ENCODE peak calls at places on chromosome 11, in six cellular contexts. Z is renal cortical epithelial cell; L is neural crest cell; A is psoas muscle; I is activated naive CD4-positive, alpha-beta T cell treated with anti-CD3 and anti-CD28 coated beads for 36 hours; U is CD14-positive monocyte. O is an unnamed sample.

GRCh38 chr11:102599642-102600261 is 25.4 kb downstream of the MMP20 start:
- DNase-seq in I (peak), U (no peak), A (no peak), Z (peak), L (no peak), O (no peak)

GRCh38 chr11:95135155-95135554 is 45.5 kb downstream of the ENDOD1 start:
- DNase-seq in Z (no peak), I (no peak), L (no peak), A (no peak), U (no peak), O (no peak)

GRCh38 chr11:130089669-130090063 is 20.0 kb downstream of the APLP2 start:
- DNase-seq in I (no peak), L (no peak), A (no peak), Z (no peak), U (no peak), O (no peak)

GRCh38 chr11:5665746-5666395 is 19.0 kb downstream of the TRIM5 start:
- DNase-seq in A (no peak), U (no peak), Z (no peak), L (no peak), I (no peak), O (no peak)

GRCh38 chr11:47946682-47947575 is 33.4 kb upstream of the PTPRJ start:
- DNase-seq in A (peak), L (no peak), Z (peak), U (peak), I (peak), O (peak)

GRCh38 chr11:33542921-33543320 is 157.7 kb downstream of the C11orf91 start:
- DNase-seq in L (peak), Z (peak), A (peak), I (peak), U (no peak), O (peak)

GRCh38 chr11:36743039-36743438 is 145.0 kb upstream of the RAG2 start:
- DNase-seq in L (no peak), A (no peak), Z (no peak), I (no peak), U (no peak), O (no peak)

GRCh38 chr11:88280673-88281316 is 56.7 kb downstream of the CTSC start:
- DNase-seq in A (no peak), U (no peak), Z (no peak), I (no peak), L (no peak), O (no peak)

GRCh38 chr11:121416909-121417567 is 35.1 kb upstream of the SORL1 start:
- DNase-seq in U (peak), A (peak), L (no peak), I (peak), Z (peak), O (peak)

GRCh38 chr11:29432719-29433325 is 584.0 kb downstream of the KCNA4 start:
- DNase-seq in Z (peak), A (no peak), L (peak), U (no peak), I (no peak), O (no peak)

GRCh38 chr11:113419426-113420003 is 31.9 kb downstream of the ANKK1 start:
- DNase-seq in L (no peak), Z (no peak), U (no peak), A (no peak), I (no peak), O (no peak)

GRCh38 chr11:71933141-71933933 is 4.5 kb downstream of the RNF121 start:
- DNase-seq in L (no peak), U (no peak), I (no peak), A (no peak), Z (peak), O (no peak)

GRCh38 chr11:134423106-134423505 is 11.1 kb upstream of the B3GAT1 start:
- DNase-seq in A (no peak), L (no peak), Z (no peak), I (no peak), U (no peak), O (no peak)

GRCh38 chr11:3164138-3164539 is 971 bp downstream of the OSBPL5 start:
- DNase-seq in U (no peak), Z (no peak), I (no peak), L (no peak), A (peak), O (peak)

GRCh38 chr11:5069272-5069671 is at the start of gene OR52E1:
- DNase-seq in A (no peak), I (no peak), L (no peak), Z (no peak), U (no peak), O (no peak)

GRCh38 chr11:117479372-117479771 is 151.7 kb downstream of the CEP164 start:
- DNase-seq in L (no peak), I (peak), Z (no peak), A (no peak), U (no peak), O (no peak)

GRCh38 chr11:78812513-78813293 is 238.0 kb upstream of the NARS2 start:
- DNase-seq in U (no peak), L (no peak), A (no peak), Z (no peak), I (no peak), O (no peak)

GRCh38 chr11:92295175-92296137 is 70.8 kb downstream of the FAT3 start:
- DNase-seq in A (no peak), I (no peak), U (no peak), Z (peak), L (no peak), O (no peak)

GRCh38 chr11:122220321-122220720 is 104.3 kb upstream of the BLID start:
- DNase-seq in L (no peak), A (no peak), U (no peak), Z (no peak), I (no peak), O (no peak)

GRCh38 chr11:59510917-59511589 is at the start of gene OR4D9:
- DNase-seq in A (no peak), Z (no peak), I (peak), L (no peak), U (no peak), O (no peak)

GRCh38 chr11:122628691-122629555 is 26.6 kb upstream of the UBASH3B start:
- DNase-seq in U (peak), L (peak), A (peak), I (peak), Z (peak), O (peak)

GRCh38 chr11:71251159-71251721 is 1.1 kb downstream of the SHANK2 start:
- DNase-seq in Z (no peak), L (no peak), I (no peak), U (no peak), A (no peak), O (no peak)

O was measured in left ventricle myocardium superior.